ENCODE peak calls at places on chromosome 10, in eight cellular contexts. V, N, K, M, R, B, Y and T are unnamed samples.

GRCh38 chr10:29569778-29570177 is 65.0 kb downstream of the SVIL start:
- DNase-seq in V (no peak), K (no peak), N (no peak), R (no peak), M (no peak), B (no peak), Y (no peak), T (no peak)

GRCh38 chr10:79586933-79587332 is 23.8 kb upstream of the SFTPA1 start:
- DNase-seq in Y (no peak), V (no peak), R (no peak), K (no peak), B (no peak), N (no peak), M (peak; percentile 43), T (no peak)

GRCh38 chr10:78292987-78293865 is 259.6 kb downstream of the RPS24 start:
- DNase-seq in B (no peak), R (no peak), V (no peak), Y (no peak), K (peak; percentile 24), N (no peak), M (no peak), T (no peak)

GRCh38 chr10:89702121-89702480 is 711 bp downstream of the KIF20B start:
- DNase-seq in M (no peak), V (peak; percentile 9), Y (no peak), K (peak; percentile 11), N (no peak), B (peak; percentile 30), R (no peak), T (peak; percentile 39)

GRCh38 chr10:103592186-103593021 is 98.9 kb downstream of the NEURL1 start:
- DNase-seq in R (no peak), K (peak; percentile 30), B (peak; percentile 20), Y (peak; percentile 27), V (peak; percentile 80), N (peak; percentile 15), M (no peak), T (peak; percentile 42)

GRCh38 chr10:80470266-80470665 is 16.2 kb downstream of the TSPAN14 start:
- DNase-seq in R (no peak), M (no peak), V (no peak), K (no peak), Y (no peak), B (no peak), N (no peak), T (no peak)

GRCh38 chr10:51705774-51706173 is 6.4 kb upstream of the CSTF2T start:
- DNase-seq in M (no peak), B (no peak), R (no peak), Y (no peak), K (no peak), V (no peak), N (no peak), T (no peak)

GRCh38 chr10:34580643-34581042 is 234.5 kb downstream of the PARD3 start:
- DNase-seq in K (peak; percentile 17), B (no peak), M (no peak), Y (no peak), V (no peak), R (no peak), N (no peak), T (no peak)

GRCh38 chr10:109327266-109327665 is 596.0 kb downstream of the XPNPEP1 start:
- DNase-seq in B (no peak), K (no peak), N (no peak), R (no peak), Y (no peak), M (no peak), V (no peak), T (no peak)

GRCh38 chr10:123576706-123577105 is 89.4 kb upstream of the GPR26 start:
- DNase-seq in V (no peak), Y (no peak), R (no peak), K (no peak), M (no peak), N (no peak), B (no peak), T (no peak)

GRCh38 chr10:50420166-50420565 is 168.8 kb upstream of the ASAH2 start:
- DNase-seq in Y (no peak), B (no peak), K (no peak), M (no peak), R (no peak), V (peak; percentile 48), N (no peak), T (no peak)

GRCh38 chr10:123884907-123885381 is 6.7 kb downstream of the CPXM2 start:
- DNase-seq in B (no peak), M (no peak), R (no peak), Y (no peak), N (no peak), K (no peak), V (no peak), T (no peak)

GRCh38 chr10:129586897-129587443 is 119.9 kb downstream of the MGMT start:
- DNase-seq in R (no peak), K (no peak), B (no peak), V (no peak), Y (no peak), M (no peak), N (no peak), T (no peak)

GRCh38 chr10:117228210-117228609 is 12.7 kb upstream of the SLC18A2 start:
- DNase-seq in N (no peak), K (no peak), R (no peak), B (no peak), M (no peak), V (no peak), Y (no peak), T (no peak)

GRCh38 chr10:7007575-7008190 is 403.2 kb downstream of the SFMBT2 start:
- DNase-seq in K (no peak), Y (no peak), M (no peak), R (no peak), V (peak; percentile 72), N (no peak), B (no peak), T (no peak)

GRCh38 chr10:107899663-107900062 is 735.2 kb upstream of the SORCS1 start:
- DNase-seq in M (no peak), K (no peak), N (no peak), B (no peak), Y (no peak), V (no peak), R (no peak), T (no peak)

DNA sequence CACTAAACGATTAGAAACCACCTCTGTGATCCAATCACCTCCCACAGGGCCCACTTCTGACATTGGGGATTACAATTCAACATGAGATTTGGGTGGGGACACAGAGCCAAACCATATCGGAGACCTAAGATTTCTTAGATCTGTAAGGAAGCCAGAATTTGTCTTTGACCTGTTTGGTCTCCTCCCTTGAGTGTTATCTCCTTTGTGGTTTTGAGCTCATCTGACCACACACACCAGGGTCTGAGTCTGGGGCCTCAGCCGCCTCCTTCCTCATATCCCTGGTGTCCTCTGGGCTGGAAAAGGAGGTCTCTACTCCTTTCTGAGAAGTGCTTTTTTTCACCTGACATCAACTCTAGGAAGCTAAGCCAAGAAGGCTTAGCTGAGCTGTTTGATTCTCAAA is 167.6 kb downstream of the ARHGAP21 start:
- DNase-seq in V (peak; percentile 30), Y (no peak), B (no peak), K (no peak), R (no peak), N (no peak), M (no peak), T (no peak)
- TF ChIP-seq POLR2AphosphoS5 in V (no peak), Y (no peak), B (no peak), K (no peak), R (no peak), N (no peak), M (no peak), T (no peak)

DNA sequence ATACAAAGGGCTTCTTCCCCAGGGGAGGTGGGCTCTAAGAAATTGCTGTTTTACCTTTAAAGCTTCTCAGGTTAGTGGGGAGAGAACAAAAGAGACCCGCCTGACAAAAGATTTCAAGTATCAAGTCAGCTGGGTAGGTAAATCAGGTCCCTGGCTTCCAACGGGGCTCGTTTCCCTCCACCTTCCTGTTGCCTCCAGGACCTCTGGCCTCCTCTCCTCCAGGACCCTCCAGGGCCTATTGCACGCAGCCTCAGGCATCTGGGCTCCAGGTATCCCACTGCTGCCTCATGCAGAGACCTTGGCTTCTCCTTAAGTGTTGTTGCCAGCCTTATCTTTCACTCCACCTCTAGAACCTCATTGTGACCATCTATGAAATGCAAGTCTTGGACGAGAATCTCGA is 2.9 kb downstream of the BNIP3 start:
- DNase-seq in K (no peak), V (no peak), Y (no peak), M (no peak), R (peak; percentile 43), B (no peak), N (no peak), T (no peak)
- H3K27ac ChIP-seq in K (peak overlapping the region; percentile 15), V (no peak overlapping the region), Y (no peak overlapping the region), M (no peak overlapping the region), R (no peak overlapping the region), B (no peak overlapping the region), N (no peak overlapping the region), T (no peak overlapping the region)

GRCh38 chr10:25813511-25813910 is 120.5 kb upstream of the MYO3A start:
- DNase-seq in K (no peak), R (no peak), N (no peak), M (no peak), B (no peak), V (no peak), Y (no peak), T (no peak)

GRCh38 chr10:25820496-25821415 is 113.3 kb upstream of the MYO3A start:
- DNase-seq in N (no peak), R (no peak), B (no peak), M (no peak), Y (no peak), K (no peak), V (no peak), T (no peak)

GRCh38 chr10:25818751-25819150 is 115.3 kb upstream of the MYO3A start:
- DNase-seq in R (no peak), K (no peak), M (no peak), V (no peak), Y (no peak), B (no peak), N (no peak), T (no peak)

GRCh38 chr10:25815236-25815635 is 118.8 kb upstream of the MYO3A start:
- DNase-seq in V (no peak), K (no peak), N (no peak), M (no peak), B (no peak), Y (no peak), R (no peak), T (no peak)

DNA sequence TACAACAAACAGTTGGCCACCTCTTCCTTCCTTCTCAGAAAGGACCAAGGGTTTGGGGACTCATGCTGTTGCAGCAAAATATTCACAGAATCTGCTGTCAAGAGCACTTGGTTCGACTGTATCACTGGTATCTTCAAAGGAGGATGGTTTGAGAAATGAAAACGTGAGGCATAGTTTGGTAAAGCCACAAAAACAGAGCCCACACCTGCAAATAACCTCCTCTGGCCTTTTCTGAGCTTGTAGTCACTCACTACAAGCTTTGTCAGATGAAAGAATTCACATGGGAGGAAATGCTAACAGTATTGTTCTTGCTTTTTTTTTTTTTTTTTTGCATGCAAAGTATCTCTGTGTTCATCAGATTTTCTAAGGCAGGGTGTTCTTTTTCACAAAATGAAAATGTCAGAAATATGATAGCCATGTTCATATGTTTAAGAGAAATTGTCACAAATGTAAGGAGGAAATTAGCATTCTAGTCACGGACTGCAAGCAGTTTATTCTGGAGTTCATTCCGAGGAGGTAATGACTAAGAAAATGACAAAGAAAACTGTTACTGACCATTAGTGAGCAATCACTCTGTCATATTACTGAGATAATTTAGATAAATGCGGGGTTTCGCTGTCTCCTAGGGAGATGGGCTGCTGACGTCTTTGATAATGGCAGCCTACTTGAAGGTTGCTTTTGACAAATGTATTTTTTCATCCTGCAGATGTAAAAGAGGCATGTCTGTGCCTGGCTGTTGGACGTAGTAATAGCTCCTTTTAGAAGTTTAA is 117.8 kb upstream of the MYO3A start:
- DNase-seq in V (no peak), M (no peak), N (no peak), K (no peak), Y (no peak), R (no peak), B (no peak), T (no peak)
- TF ChIP-seq POLR2AphosphoS5 in V (no peak), M (no peak), N (no peak), K (no peak), Y (no peak), R (no peak), B (no peak), T (no peak)

GRCh38 chr10:61987537-61987936 is 86.0 kb downstream of the ARID5B start:
- DNase-seq in R (no peak), Y (no peak), V (no peak), N (no peak), M (no peak), K (no peak), B (no peak), T (no peak)
- H3K27ac ChIP-seq in R (peak overlapping the region; percentile 46), Y (peak overlapping the region; percentile 66), V (no peak overlapping the region), N (no peak overlapping the region), M (peak overlapping the region; percentile 43), K (no peak overlapping the region), B (peak overlapping the region; percentile 67), T (no peak overlapping the region)